ENCODE peak calls at places on chromosomes 16 and 17, in seven cellular contexts. D, I, C, X, Y, L and H are unnamed samples. For H3K27me3, the result is how much of the 10 kb centered on the place peaks cover.

GRCh38 chr16:81140930-81141780 is 45.0 kb upstream of the GCSH start:
- DNase-seq in C (no peak), X (no peak), D (no peak), Y (no peak), I (no peak), L (no peak), H (no peak)

GRCh38 chr16:10619271-10619849 is 39.0 kb upstream of the EMP2 start:
- DNase-seq in X (no peak), I (no peak), L (no peak), Y (peak), C (peak), D (peak), H (peak)

GRCh38 chr16:27962197-27962596 is 101.3 kb downstream of the GSG1L start:
- DNase-seq in C (no peak), L (no peak), D (no peak), X (no peak), I (no peak), Y (no peak), H (no peak)

GRCh38 chr17:18008496-18009268 is 30.3 kb downstream of the ATPAF2 start:
- DNase-seq in L (no peak), X (no peak), I (no peak), Y (no peak), D (no peak), C (no peak), H (no peak)

GRCh38 chr17:78428842-78429617 is 50.6 kb downstream of the PGS1 start:
- DNase-seq in X (no peak), Y (no peak), D (no peak), I (no peak), L (no peak), C (no peak), H (no peak)

GRCh38 chr16:87556941-87557459 is 45.3 kb upstream of the JPH3 start:
- DNase-seq in L (peak), I (peak), C (peak), X (no peak), Y (peak), D (peak), H (peak)

GRCh38 chr17:2174471-2175293 is 119.8 kb downstream of the HIC1 start:
- DNase-seq in C (peak), L (peak), D (peak), I (peak), Y (peak), X (no peak), H (peak)

GRCh38 chr16:69501956-69502457 is 63.8 kb upstream of the NFAT5 start:
- DNase-seq in L (no peak), Y (no peak), X (peak), D (no peak), I (peak), C (no peak), H (no peak)

GRCh38 chr17:74768069-74768762 is 7.9 kb downstream of the NAT9 start:
- DNase-seq in X (no peak), C (peak), Y (peak), L (peak), I (no peak), D (peak), H (peak)

GRCh38 chr17:78144146-78144719 is 2.0 kb upstream of the C17orf99 start:
- DNase-seq in X (no peak), I (peak), L (peak), Y (peak), C (peak), D (peak), H (peak)

GRCh38 chr17:64413505-64413904 is 22.8 kb upstream of the PECAM1 start:
- DNase-seq in L (no peak), D (peak), C (no peak), X (peak), Y (no peak), I (no peak), H (no peak)

GRCh38 chr16:30335598-30336474 is 19.3 kb downstream of the CD2BP2 start:
- DNase-seq in X (peak), Y (no peak), C (peak), I (no peak), D (peak), L (peak), H (no peak)

GRCh38 chr16:5062790-5063765 is 2.7 kb downstream of the C16orf89 start:
- DNase-seq in D (peak), I (no peak), L (no peak), X (no peak), Y (no peak), C (no peak), H (no peak)

GRCh38 chr17:17355426-17355825 is 52.3 kb downstream of the NT5M start:
- DNase-seq in I (no peak), C (no peak), X (no peak), L (no peak), D (peak), Y (no peak), H (no peak)

GRCh38 chr16:14667347-14668266 is 26.5 kb downstream of the PLA2G10 start:
- DNase-seq in C (no peak), X (no peak), I (no peak), D (no peak), Y (no peak), L (no peak), H (no peak)

GRCh38 chr17:50621562-50621961 is 13.1 kb upstream of the ABCC3 start:
- DNase-seq in I (no peak), D (no peak), Y (no peak), L (no peak), X (no peak), C (no peak), H (no peak)

GRCh38 chr17:28385037-28385797 is 13.7 kb downstream of the SARM1 start:
- DNase-seq in C (no peak), X (no peak), I (no peak), D (no peak), Y (no peak), L (peak), H (no peak)

GRCh38 chr16:3501783-3502400 is 1.1 kb downstream of the CLUAP1 start:
- DNase-seq in Y (no peak), I (no peak), D (peak), X (no peak), L (no peak), C (no peak), H (no peak)

GRCh38 chr17:69744512-69745098 is 330.1 kb downstream of the MAP2K6 start:
- DNase-seq in D (no peak), L (no peak), X (no peak), I (no peak), Y (no peak), C (no peak), H (no peak)

DNA sequence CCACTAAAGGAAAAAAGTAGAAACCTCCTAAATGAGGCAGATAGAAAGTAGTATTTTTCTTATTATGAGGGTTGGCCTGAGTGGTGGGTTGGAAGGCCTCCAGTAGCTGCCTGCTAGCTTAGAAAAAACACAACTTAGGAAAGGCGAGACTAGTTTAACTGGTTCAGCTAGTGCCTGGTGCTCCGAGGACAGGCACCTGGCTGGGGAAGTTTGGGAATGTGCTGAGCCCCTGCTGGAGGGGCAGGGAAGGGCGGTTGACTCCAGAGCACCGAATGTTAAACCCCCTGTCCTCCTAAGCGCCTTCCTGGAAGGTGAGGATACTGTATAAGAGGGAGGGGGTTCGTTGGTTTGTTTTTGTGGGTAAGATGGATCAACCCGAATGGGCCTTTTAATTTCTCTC is 19.9 kb downstream of the LDHD start:
- DNase-seq in Y (no peak), X (no peak), D (no peak), C (no peak), I (no peak), L (no peak), H (no peak)
- H3K27me3 ChIP-seq in Y (under half), X (under half), D (under half), C (under half), I (under half), L (under half), H (under half)

GRCh38 chr17:48506246-48506645 is 24.6 kb downstream of the HOXB1 start:
- DNase-seq in C (no peak), D (no peak), I (no peak), X (no peak), Y (no peak), L (no peak), H (no peak)
- TF ChIP-seq CTCF in C (no peak), D (no peak), I (no peak), X (peak), Y (no peak), L (no peak), H (no peak)

GRCh38 chr16:21949713-21950260 is 3.4 kb upstream of the UQCRC2 start:
- DNase-seq in Y (no peak), X (no peak), I (no peak), C (no peak), L (no peak), D (no peak), H (no peak)
- H3K27ac ChIP-seq in Y (no peak), X (no peak), I (no peak), C (no peak), L (no peak), D (no peak), H (no peak)

GRCh38 chr17:42051645-42052044 is 1.2 kb upstream of the C17orf113 start:
- DNase-seq in I (no peak), X (no peak), C (no peak), D (no peak), L (no peak), Y (no peak), H (no peak)
- H3K27me3 ChIP-seq in I (under half), X (under half), C (under half), D (under half), L (under half), Y (under half), H (under half)

GRCh38 chr17:11296994-11297393 is 56.0 kb downstream of the SHISA6 start:
- DNase-seq in C (no peak), I (peak), Y (no peak), X (no peak), L (no peak), D (no peak), H (no peak)
- TF ChIP-seq CTCF in C (no peak), I (no peak), Y (no peak), X (no peak), L (no peak), D (no peak), H (peak)